ENCODE peak calls at places on chromosomes 16 and 17, in nine cellular contexts. R is BE2C, C is psoas muscle, O is GM10248, Z is Calu3, T is endothelial cell, Y is neural progenitor cell, I is cardiac fibroblast, E is esophagus squamous epithelium. A is an unnamed sample.

GRCh38 chr17:70320642-70321345 is 151.5 kb downstream of the KCNJ2 start:
- DNase-seq in I (no peak), Y (no peak), E (no peak), R (peak), O (no peak), Z (no peak), C (no peak), T (no peak), A (no peak)

GRCh38 chr17:50266384-50267073 is 7.7 kb upstream of the TMEM92 start:
- DNase-seq in O (no peak), T (no peak), I (peak), E (no peak), Y (no peak), Z (peak), C (peak), R (no peak), A (peak)

GRCh38 chr16:50376997-50377396 is 8.2 kb upstream of the BRD7 start:
- DNase-seq in Z (no peak), E (no peak), I (no peak), R (no peak), O (no peak), C (no peak), Y (no peak), T (no peak), A (no peak)

GRCh38 chr16:10333321-10334032 is 52.4 kb upstream of the ATF7IP2 start:
- DNase-seq in E (no peak), Y (no peak), Z (no peak), R (no peak), T (no peak), C (no peak), I (no peak), O (no peak), A (no peak)

GRCh38 chr17:41382396-41382795 is 290 bp upstream of the KRT34 start:
- DNase-seq in I (peak), T (no peak), Y (no peak), Z (no peak), O (no peak), C (no peak), R (no peak), E (no peak), A (no peak)

GRCh38 chr16:6643083-6643686 is 689.5 kb upstream of the RBFOX1 start:
- DNase-seq in E (no peak), R (peak), C (no peak), O (peak), I (peak), Z (peak), T (peak), Y (peak), A (no peak)

GRCh38 chr16:60636117-60636516 is 1400.1 kb downstream of the CDH8 start:
- DNase-seq in Z (no peak), C (no peak), I (no peak), E (no peak), T (no peak), O (no peak), R (no peak), Y (no peak), A (no peak)

GRCh38 chr16:83826146-83826913 is 18.6 kb downstream of the HSBP1 start:
- DNase-seq in O (peak), Y (peak), T (peak), Z (peak), R (peak), C (peak), E (no peak), I (peak), A (peak)

GRCh38 chr16:89115216-89115949 is 21.7 kb downstream of the ACSF3 start:
- DNase-seq in Z (no peak), Y (no peak), R (no peak), I (peak), C (peak), T (no peak), O (peak), E (peak), A (no peak)

GRCh38 chr17:7261377-7262191 is 694 bp downstream of the CLDN7 start:
- DNase-seq in C (no peak), E (no peak), I (no peak), T (peak), Y (no peak), Z (peak), R (no peak), O (peak), A (no peak)

GRCh38 chr16:4142268-4142667 is 26.0 kb upstream of the ADCY9 start:
- DNase-seq in E (no peak), I (no peak), R (no peak), Z (no peak), C (no peak), O (peak), Y (no peak), T (no peak), A (no peak)

GRCh38 chr17:55990332-55991006 is 162.8 kb upstream of the ANKFN1 start:
- DNase-seq in Y (peak), T (no peak), O (no peak), R (no peak), C (no peak), I (no peak), Z (no peak), E (no peak), A (no peak)

GRCh38 chr17:64449545-64449944 is 630 bp downstream of the MILR1 start:
- DNase-seq in I (peak), C (no peak), R (no peak), O (no peak), E (no peak), T (no peak), Z (no peak), Y (no peak), A (no peak)

GRCh38 chr17:75734674-75735294 is 13.5 kb downstream of the ITGB4 start:
- DNase-seq in Y (no peak), Z (no peak), T (no peak), R (no peak), O (no peak), I (no peak), C (no peak), E (no peak), A (no peak)

GRCh38 chr17:5509482-5509881 is 23.1 kb downstream of the MIS12 start:
- DNase-seq in O (no peak), T (no peak), C (no peak), I (peak), Y (no peak), Z (no peak), E (no peak), R (no peak), A (no peak)

GRCh38 chr16:63361032-63361624 is 1324.9 kb upstream of the CDH8 start:
- DNase-seq in I (peak), E (no peak), C (no peak), R (peak), Z (peak), T (peak), O (peak), Y (peak), A (no peak)

GRCh38 chr16:12288537-12289174 is 312.1 kb downstream of the SNX29 start:
- DNase-seq in Y (no peak), E (no peak), T (no peak), Z (no peak), C (no peak), O (no peak), R (no peak), I (no peak), A (no peak)

GRCh38 chr16:67939507-67940435 is 3.1 kb upstream of the PSMB10 start:
- DNase-seq in T (no peak), I (no peak), R (no peak), Y (no peak), Z (no peak), E (no peak), O (no peak), C (peak), A (no peak)

GRCh38 chr17:45942284-45942683 is 47.9 kb downstream of the MAPT start:
- DNase-seq in Z (no peak), E (no peak), O (no peak), Y (peak), C (peak), I (peak), R (peak), T (no peak), A (no peak)

GRCh38 chr17:82322526-82323453 is 5.4 kb upstream of the CD7 start:
- DNase-seq in T (no peak), E (no peak), C (no peak), I (no peak), R (peak), O (no peak), Y (no peak), Z (no peak), A (no peak)

GRCh38 chr16:24497405-24497804 is 42.0 kb upstream of the RBBP6 start:
- DNase-seq in E (no peak), Y (no peak), I (peak), T (no peak), C (no peak), Z (no peak), R (no peak), O (no peak), A (no peak)

GRCh38 chr17:6775871-6776405 is at the start of gene FBXO39:
- DNase-seq in E (no peak), C (no peak), R (no peak), I (no peak), Z (no peak), T (peak), Y (peak), O (peak), A (no peak)

GRCh38 chr17:1252203-1252608 is 18.0 kb upstream of the BHLHA9 start:
- DNase-seq in Y (no peak), O (no peak), R (peak), E (no peak), Z (no peak), C (peak), I (peak), T (no peak), A (no peak)

GRCh38 chr17:63954402-63955063 is 18.2 kb downstream of the SCN4A start:
- DNase-seq in O (peak), E (no peak), R (no peak), I (no peak), Y (no peak), Z (no peak), C (peak), T (no peak), A (no peak)

GRCh38 chr16:85649978-85650863 is 37.1 kb downstream of the GSE1 start:
- DNase-seq in T (no peak), Z (no peak), I (no peak), Y (peak), O (no peak), C (no peak), R (peak), E (no peak), A (no peak)

DNA sequence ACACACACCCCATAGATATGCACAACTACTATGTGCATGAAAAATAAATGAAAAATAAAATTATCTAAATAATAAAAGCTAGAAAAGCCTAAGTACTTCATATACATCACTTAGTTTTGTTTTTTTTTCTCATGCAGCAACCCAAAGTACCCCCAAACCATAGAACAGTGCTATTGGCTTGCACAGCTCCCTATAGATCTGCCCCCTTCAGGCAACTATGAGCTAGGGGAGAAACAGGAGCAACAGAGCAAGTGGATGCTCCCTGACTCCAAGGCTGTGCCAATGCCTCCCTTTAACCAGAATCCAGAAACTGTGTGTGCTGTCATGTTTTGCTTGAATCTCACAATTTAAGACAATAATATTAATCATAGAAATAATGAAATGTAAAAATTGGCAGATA is 605.5 kb downstream of the TOX3 start:
- DNase-seq in I (no peak), C (no peak), O (no peak), T (no peak), R (no peak), E (no peak), Y (no peak), Z (no peak), A (no peak)
- TF ChIP-seq CTCF in I (no peak), C (no peak), O (no peak), T (no peak), R (peak), E (no peak), Y (peak), Z (no peak), A (no peak)

DNA sequence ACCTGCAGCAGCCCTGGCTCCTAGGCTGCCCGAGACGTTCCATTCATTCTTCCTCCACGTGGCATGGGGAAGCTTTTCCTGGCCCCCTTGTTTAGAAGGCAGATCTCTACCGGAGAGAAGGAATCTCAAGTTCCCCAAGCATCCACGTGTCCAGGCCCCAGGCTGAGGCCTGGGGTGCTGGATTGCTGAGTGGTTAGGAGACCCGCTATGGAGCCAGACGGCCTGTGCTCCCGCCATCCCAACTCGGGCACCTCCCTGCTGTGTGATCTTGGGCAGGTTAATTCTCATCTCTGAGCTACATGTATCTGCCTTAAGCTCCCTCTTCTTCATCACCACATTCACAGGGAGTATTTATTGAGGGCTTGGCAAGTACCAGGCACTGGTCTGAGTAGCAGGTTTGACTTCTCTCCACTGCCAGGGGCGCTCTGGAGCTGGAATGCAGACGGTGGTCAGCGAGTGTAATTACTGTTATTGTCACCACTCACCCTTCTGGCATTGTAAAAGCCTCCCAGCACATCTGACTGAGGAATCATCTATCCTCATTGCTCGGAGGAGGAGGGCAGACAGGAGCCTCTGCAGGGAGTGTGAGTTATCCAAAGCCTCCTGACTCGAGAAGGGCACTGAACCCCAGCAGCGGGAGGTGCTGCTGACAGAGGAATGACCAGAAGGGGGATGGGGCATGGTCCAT is 1.1 kb upstream of the ADGRG1 start:
- DNase-seq in T (peak), Z (peak), I (peak), Y (peak), R (no peak), O (no peak), E (no peak), C (no peak), A (no peak)
- TF ChIP-seq CTCF in T (no peak), Z (no peak), I (peak), Y (peak), R (peak), O (no peak), E (peak), C (no peak), A (peak)

DNA sequence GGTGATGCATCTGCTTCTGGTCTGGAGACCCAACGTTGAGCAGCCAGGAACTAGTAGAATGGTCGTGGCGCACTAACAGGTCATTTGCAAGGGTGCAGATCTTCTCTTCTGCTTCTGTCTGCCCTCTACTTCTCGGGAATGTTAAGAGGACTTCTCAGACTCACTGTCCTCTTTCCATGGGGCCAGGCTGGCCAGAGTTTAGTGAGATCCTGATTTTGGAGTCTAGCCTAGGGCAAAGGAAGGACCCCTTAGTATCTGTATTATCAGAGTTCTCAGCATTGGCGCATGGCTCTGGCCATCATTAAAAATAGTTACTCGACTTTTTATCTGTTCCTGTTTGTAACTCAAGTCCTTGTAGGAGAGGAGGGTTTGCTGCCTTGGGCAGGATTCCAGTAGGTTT is 13.9 kb downstream of the ANKS4B start:
- DNase-seq in O (no peak), Y (no peak), R (no peak), E (no peak), T (no peak), I (no peak), C (no peak), Z (no peak), A (no peak)
- TF ChIP-seq CTCF in O (no peak), Y (no peak), R (no peak), E (no peak), T (no peak), I (no peak), C (no peak), Z (no peak), A (no peak)

GRCh38 chr17:16285646-16286008 is 67.6 kb downstream of the CENPV start:
- DNase-seq in R (no peak), I (no peak), E (no peak), Z (no peak), O (no peak), Y (no peak), C (no peak), T (peak), A (no peak)
- TF ChIP-seq CTCF in R (peak), I (peak), E (peak), Z (peak), O (peak), Y (peak), C (peak), T (no peak), A (peak)

GRCh38 chr17:42676424-42677011 is at the start of gene PLEKHH3:
- DNase-seq in I (no peak), Y (peak), O (no peak), Z (no peak), C (no peak), T (peak), R (peak), E (no peak), A (no peak)
- TF ChIP-seq CTCF in I (peak), Y (peak), O (no peak), Z (peak), C (peak), T (no peak), R (no peak), E (no peak), A (peak)

GRCh38 chr16:80846275-80847013 is 42.0 kb upstream of the CDYL2 start:
- DNase-seq in O (no peak), C (no peak), Y (no peak), T (no peak), E (no peak), I (no peak), R (no peak), Z (no peak), A (no peak)

GRCh38 chr16:80852261-80852872 is 48.0 kb upstream of the CDYL2 start:
- DNase-seq in I (peak), O (peak), Z (peak), Y (peak), E (no peak), T (peak), R (peak), C (no peak), A (no peak)
- TF ChIP-seq CTCF in I (peak), O (peak), Z (peak), Y (peak), E (peak), T (peak), R (peak), C (no peak), A (peak)

A was measured in type B pancreatic cell.